ENCODE peak calls at places on chromosomes 3 and 15, in eight cellular contexts. H, Q, E, Y, O, P, J and A are unnamed samples.

GRCh38 chr3:39180183-39180545 is 12.2 kb downstream of the XIRP1 start:
- DNase-seq in H (no peak), E (no peak), Y (no peak), P (no peak), Q (no peak), O (no peak), J (no peak), A (no peak)

GRCh38 chr3:128591728-128592426 is 58.7 kb downstream of the RPN1 start:
- DNase-seq in E (no peak), Q (no peak), H (no peak), Y (no peak), J (no peak), O (no peak), P (no peak), A (no peak)

GRCh38 chr15:79970921-79971434 is at the start of gene BCL2A1:
- DNase-seq in O (peak), Y (peak), P (no peak), E (peak), H (no peak), Q (no peak), J (peak), A (peak)

GRCh38 chr3:18729671-18730070 is 304.5 kb upstream of the SATB1 start:
- DNase-seq in Q (no peak), J (peak), H (no peak), P (no peak), E (no peak), O (no peak), Y (no peak), A (no peak)

GRCh38 chr3:197186887-197187588 is 111.4 kb downstream of the DLG1 start:
- DNase-seq in Y (no peak), P (no peak), H (no peak), Q (no peak), O (peak), E (no peak), J (peak), A (peak)

GRCh38 chr15:88894819-88895767 is at the start of gene HAPLN3:
- DNase-seq in H (no peak), E (peak), O (no peak), Y (no peak), J (peak), Q (peak), P (peak), A (no peak)

GRCh38 chr15:88813960-88814359 is 10.7 kb downstream of the ACAN start:
- DNase-seq in Y (no peak), Q (no peak), H (no peak), E (no peak), O (no peak), P (no peak), J (no peak), A (no peak)

GRCh38 chr3:140007946-140008692 is 73.1 kb downstream of the CLSTN2 start:
- DNase-seq in E (no peak), O (no peak), Q (no peak), P (no peak), J (no peak), H (no peak), Y (no peak), A (no peak)

GRCh38 chr3:129613205-129613740 is 6.8 kb upstream of the PLXND1 start:
- DNase-seq in H (no peak), O (no peak), Q (peak), J (no peak), Y (no peak), P (no peak), E (no peak), A (no peak)

GRCh38 chr3:36124118-36124796 is 256.0 kb upstream of the STAC start:
- DNase-seq in O (peak), J (peak), Q (no peak), Y (no peak), P (peak), E (peak), H (no peak), A (peak)

DNA sequence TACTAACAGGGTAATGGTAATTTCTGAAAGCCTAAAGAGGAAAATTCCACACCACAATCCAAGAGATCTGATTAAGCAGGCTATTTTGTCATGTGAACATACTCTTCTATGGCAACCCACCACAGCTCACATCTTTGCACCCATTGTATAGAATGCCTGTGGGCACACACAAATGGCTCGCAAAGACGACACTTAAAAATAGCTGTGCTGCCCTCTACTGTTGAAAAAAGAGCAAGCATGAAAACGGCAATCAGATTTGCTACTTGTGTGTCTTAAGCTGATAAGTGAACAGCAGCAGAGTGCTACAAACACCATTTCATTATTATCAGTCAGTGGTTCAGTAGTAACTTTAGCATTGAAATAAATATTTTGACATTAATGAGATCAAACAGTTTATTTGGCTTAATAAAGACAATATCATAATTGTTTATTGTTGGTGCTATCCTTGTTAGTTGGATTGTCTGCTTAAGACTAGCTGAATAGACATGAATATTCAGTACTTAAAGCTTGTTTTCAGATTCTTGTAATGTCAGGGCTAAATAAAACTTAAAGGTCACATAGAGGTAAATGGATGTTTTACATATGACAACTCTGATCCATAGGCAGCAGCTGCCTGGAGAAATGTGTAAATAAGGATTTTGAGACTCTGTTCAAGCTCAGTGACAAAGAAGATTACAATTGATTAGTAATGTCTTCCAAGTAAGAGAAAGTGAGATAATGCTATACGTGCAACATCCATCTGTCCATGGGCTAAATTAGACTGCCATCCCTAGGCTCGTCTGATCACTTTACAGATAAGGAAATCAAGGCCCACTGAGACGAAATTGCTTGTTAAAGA is 199.1 kb downstream of the LRRN1 start:
- DNase-seq in Q (no peak), Y (no peak), J (peak), P (peak), H (no peak), E (no peak), O (peak), A (peak)
- TF ChIP-seq CTCF in Q (peak), Y (no peak), J (peak), P (peak), H (no peak), E (peak), O (peak), A (peak)

DNA sequence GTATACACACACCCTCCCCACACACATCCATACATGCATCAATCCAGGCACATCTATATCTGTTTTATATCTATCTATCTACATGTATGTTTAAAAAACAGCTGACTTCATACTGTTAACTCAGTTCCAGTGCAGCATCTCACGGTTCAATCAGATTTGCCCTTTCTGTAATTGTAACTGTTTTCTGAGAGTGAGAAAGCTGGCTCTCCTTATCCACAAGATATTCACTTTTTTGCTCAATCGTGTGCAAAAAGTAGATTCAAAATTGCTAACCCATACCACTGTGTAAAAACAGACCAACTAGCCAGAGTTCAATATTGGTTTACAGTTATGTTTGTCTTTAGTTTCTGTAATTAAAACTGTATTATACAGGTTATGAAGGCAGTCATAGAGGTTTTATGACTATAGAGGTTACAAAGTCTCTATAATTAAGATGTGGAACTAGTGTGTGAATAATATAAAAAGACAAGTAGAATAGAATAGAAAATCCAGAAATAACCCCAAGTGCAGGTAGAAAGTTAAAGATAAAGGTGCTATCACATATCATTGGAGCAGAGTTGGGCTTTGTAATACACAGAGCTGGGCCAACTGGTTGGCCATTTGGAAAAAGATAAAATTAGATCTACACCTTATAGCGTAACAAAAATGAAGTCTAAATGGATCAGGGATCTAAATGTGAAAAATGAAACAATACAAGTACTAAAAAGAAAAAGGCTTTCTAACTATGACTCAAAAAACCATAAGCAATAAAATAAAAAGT is 20.1 kb upstream of the MCF2L2 start:
- DNase-seq in P (no peak), H (no peak), J (no peak), O (no peak), Q (no peak), Y (no peak), E (no peak), A (no peak)
- H3K4me3 ChIP-seq in P (peak), H (peak), J (peak), O (peak), Q (peak), Y (peak), E (peak), A (peak)

DNA sequence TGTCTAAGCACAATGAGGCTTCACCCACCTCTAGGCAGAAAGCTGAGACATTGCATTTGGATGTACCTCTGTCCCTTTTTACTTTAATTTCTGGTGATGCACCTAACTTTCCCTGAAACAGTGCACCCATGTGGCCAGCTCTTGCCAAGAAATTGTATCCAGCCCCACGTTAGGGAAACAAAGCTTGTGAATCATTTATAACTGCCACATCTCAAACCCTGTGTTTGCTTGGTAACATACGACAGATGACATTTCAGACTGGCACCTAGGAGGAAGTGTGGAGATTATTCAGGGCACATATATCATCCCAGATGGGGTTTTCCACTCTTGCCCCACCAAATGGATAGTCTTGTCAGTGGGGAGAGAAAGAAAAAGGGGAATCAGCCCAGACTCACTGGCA is 2.1 kb downstream of the CYB561D2 start:
- DNase-seq in Q (no peak), Y (no peak), P (no peak), J (no peak), H (no peak), O (no peak), E (no peak), A (no peak)
- TF ChIP-seq CTCF in Q (no peak), Y (peak), P (peak), J (peak), H (no peak), O (peak), E (no peak), A (peak)

DNA sequence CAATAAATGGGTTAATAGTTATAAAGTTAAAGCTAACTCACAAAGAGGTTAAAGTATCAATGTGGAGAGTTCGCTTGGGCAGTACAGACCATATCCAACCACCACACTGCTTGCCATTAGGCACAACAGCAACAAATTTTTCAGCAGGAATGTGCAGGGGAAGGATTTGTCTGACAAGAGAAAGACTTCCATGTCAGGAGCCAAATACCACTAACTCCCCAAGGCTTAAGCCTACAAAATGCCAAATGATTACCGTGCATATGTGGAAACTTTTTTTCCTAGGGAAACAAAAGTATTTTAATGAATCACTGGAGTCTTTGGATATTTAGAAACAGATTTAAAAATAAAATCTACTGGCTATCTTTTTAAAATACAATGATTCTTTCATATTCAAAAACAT is 8.1 kb downstream of the VGLL3 start:
- DNase-seq in O (peak), E (no peak), J (peak), Y (peak), Q (no peak), H (no peak), P (no peak), A (no peak)
- H3K4me3 ChIP-seq in O (no peak), E (no peak), J (peak), Y (no peak), Q (peak), H (no peak), P (no peak), A (no peak)

DNA sequence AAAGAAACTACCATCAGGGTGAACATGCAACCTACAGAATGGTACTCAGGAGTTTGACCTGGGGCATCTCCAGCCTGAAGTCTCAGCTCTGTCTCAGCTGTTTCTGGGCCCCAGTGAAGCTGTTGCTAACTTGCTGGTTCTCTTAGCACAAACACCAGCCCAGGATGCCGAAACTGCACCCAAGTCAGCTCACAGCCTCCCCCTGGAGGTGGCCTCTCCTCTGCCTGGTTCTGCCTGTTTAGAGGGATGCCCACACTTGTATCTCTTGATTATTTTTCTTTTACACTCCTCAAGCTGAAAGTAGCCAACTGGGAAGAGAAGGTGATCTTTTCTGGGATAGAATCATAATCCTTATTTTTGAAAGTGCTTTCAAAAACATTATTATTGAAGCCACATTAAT is 289.0 kb upstream of the RASGRP1 start:
- DNase-seq in Y (no peak), E (no peak), P (peak), Q (no peak), J (peak), O (no peak), H (no peak), A (no peak)
- TF ChIP-seq CTCF in Y (peak), E (no peak), P (peak), Q (no peak), J (peak), O (peak), H (no peak), A (peak)

DNA sequence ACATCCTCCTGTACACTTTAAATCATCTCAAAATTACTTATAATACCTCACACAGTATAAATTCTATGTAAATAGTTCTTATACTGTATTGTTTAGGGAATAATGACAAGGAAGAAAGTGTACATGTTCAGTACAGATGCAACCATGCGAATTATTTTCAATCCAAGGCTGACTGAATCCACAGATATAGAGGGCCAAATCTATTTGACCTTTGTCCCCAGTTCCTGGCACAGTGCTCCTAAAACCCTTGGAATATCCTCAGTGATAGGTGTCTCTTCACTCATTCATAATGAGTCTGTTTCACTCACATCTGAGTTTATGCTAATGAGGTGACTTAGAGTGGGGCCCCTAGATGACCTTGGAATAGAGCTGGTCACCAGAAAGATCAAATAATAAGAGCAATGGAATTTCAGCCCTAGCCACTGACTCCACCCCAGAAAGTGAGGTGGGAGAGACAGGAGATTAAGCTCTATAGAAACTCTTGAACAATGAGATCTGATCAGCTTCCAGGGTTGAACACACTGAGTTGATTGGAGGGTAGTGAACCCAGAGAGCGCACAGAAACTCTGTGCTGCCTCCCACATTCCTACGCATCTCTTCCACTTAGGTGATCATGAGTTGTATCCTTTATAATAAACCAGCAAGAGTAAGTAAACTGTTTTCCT is 65.3 kb downstream of the ADAM10 start:
- DNase-seq in Y (no peak), O (no peak), E (no peak), H (no peak), P (no peak), J (no peak), Q (no peak), A (no peak)
- H3K4me3 ChIP-seq in Y (no peak), O (no peak), E (no peak), H (no peak), P (no peak), J (no peak), Q (no peak), A (no peak)

GRCh38 chr3:59308684-59309083 is 258.9 kb upstream of the CFAP20DC start:
- DNase-seq in E (no peak), J (no peak), O (no peak), Y (no peak), H (no peak), Q (no peak), P (no peak), A (no peak)
- TF ChIP-seq CTCF in E (no peak), J (no peak), O (no peak), Y (peak), H (no peak), Q (no peak), P (peak), A (peak)

GRCh38 chr15:61731081-61731480 is 329.2 kb downstream of the VPS13C start:
- DNase-seq in O (no peak), Y (no peak), Q (no peak), P (no peak), H (no peak), E (no peak), J (no peak), A (no peak)
- H3K4me3 ChIP-seq in O (no peak), Y (no peak), Q (no peak), P (no peak), H (no peak), E (no peak), J (no peak), A (no peak)